ENCODE peak calls at places on chromosomes 7 and 10, in four cellular contexts. Q, G, W and Z are unnamed samples.

GRCh38 chr7:155457544-155458316 is at the start of gene EN2:
- DNase-seq in Q (no peak), W (no peak), G (no peak), Z (no peak)

GRCh38 chr10:86206216-86206615 is 160.4 kb downstream of the GRID1 start:
- DNase-seq in W (no peak), G (no peak), Q (no peak), Z (no peak)

GRCh38 chr7:131042269-131043160 is 285.2 kb upstream of the MKLN1 start:
- DNase-seq in G (no peak), W (no peak), Q (no peak), Z (peak; percentile 5)

GRCh38 chr10:17216901-17217395 is 11.1 kb upstream of the VIM start:
- DNase-seq in Q (no peak), G (no peak), W (no peak), Z (no peak)

GRCh38 chr10:45470098-45471012 is 96.3 kb downstream of the ALOX5 start:
- DNase-seq in Q (peak; percentile 88), G (no peak), W (no peak), Z (peak; percentile 18)

GRCh38 chr7:30908681-30909080 is 3.0 kb upstream of the AQP1 start:
- DNase-seq in W (no peak), G (peak; percentile 76), Q (no peak), Z (no peak)

GRCh38 chr7:16619979-16620408 is 25.6 kb downstream of the ANKMY2 start:
- DNase-seq in G (no peak), Q (no peak), W (peak; percentile 5), Z (no peak)

GRCh38 chr7:150969483-150969874 is 8.6 kb downstream of the KCNH2 start:
- DNase-seq in W (no peak), G (no peak), Q (no peak), Z (no peak)

GRCh38 chr7:40162516-40162915 is 27.7 kb downstream of the SUGCT start:
- DNase-seq in G (no peak), W (no peak), Q (no peak), Z (no peak)

GRCh38 chr7:73892003-73892975 is 31.3 kb downstream of the TMEM270 start:
- DNase-seq in W (no peak), G (no peak), Q (no peak), Z (no peak)

GRCh38 chr10:95475003-95475383 is 86.2 kb downstream of the SORBS1 start:
- DNase-seq in W (no peak), G (no peak), Q (no peak), Z (no peak)

GRCh38 chr10:95472304-95473088 is 88.7 kb downstream of the SORBS1 start:
- DNase-seq in W (no peak), Q (peak; percentile 27), G (no peak), Z (no peak)

GRCh38 chr10:95476482-95477174 is 84.5 kb downstream of the SORBS1 start:
- DNase-seq in G (no peak), W (no peak), Q (no peak), Z (no peak)

GRCh38 chr10:95475827-95476481 is 85.2 kb downstream of the SORBS1 start:
- DNase-seq in W (no peak), Q (peak; percentile 94), G (no peak), Z (no peak)

GRCh38 chr10:95474228-95475002 is 86.8 kb downstream of the SORBS1 start:
- DNase-seq in Q (peak; percentile 29), G (no peak), W (no peak), Z (no peak)
- TF ChIP-seq YY1 in Q (no peak), G (no peak), W (no peak), Z (no peak)

GRCh38 chr10:931326-932318 is at the start of gene LARP4B:
- DNase-seq in W (peak; percentile 88), Q (peak; percentile 93), G (peak; percentile 93), Z (peak; percentile 92)

GRCh38 chr10:927131-927530 is 4.4 kb downstream of the LARP4B start:
- DNase-seq in G (no peak), Q (no peak), W (no peak), Z (no peak)

GRCh38 chr10:929965-930364 is 1.5 kb downstream of the LARP4B start:
- DNase-seq in G (no peak), W (no peak), Q (no peak), Z (no peak)

GRCh38 chr10:932589-932988 is 1.1 kb upstream of the LARP4B start:
- DNase-seq in G (no peak), W (no peak), Q (no peak), Z (no peak)

DNA sequence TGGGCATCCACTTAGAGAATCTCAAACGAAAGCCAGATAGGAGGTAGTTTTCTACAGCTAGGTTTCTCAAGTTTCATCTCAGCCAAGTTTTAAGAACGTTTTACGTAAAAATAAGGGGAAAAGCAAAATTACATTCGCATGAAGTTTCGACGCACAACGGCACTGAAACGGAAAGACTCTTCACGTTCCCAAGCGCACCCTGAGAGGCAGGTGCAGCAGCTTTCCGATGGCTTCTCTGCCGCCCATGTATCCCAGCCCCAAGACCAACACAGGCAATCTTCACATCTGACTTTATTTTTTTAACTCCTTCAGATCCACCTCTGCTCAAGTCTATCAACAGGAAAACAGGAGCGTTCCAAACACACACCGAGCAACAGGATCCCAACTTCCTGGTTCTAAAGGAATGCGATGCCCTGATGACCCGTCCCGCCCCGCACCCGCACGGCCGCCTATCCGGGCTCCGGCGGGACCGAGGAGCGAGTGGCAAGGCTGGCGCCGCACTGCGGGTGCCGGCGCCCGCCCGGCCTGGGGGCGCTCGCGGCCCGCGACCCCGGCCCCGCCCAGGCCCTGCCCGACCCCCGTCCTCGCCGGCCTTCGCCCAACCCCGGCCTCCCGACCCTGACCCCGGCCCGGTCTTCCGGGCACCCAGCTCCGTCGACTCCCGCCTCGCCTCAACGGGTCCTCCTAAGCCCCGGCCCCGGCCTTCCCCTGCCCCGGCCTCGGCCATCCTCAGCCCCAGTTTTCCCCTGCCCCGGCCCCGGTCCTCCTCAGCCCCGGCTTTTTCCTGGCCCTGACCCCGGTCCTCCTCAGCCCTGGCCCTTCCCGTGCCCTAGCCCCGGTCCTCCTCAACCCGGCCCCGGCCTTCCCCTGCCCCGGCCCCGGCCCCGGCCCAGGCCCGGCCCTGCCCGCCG is 835 bp downstream of the LARP4B start:
- DNase-seq in W (no peak), Q (peak; percentile 42), G (peak; percentile 65), Z (no peak)
- TF ChIP-seq SUZ12 in W (no peak), Q (no peak), G (no peak), Z (no peak)

GRCh38 chr10:484925-485661 is 204.4 kb downstream of the DIP2C start:
- DNase-seq in Q (no peak), G (peak; percentile 51), W (no peak), Z (no peak)
- TF ChIP-seq YY1 in Q (no peak), G (no peak), W (no peak), Z (no peak)

DNA sequence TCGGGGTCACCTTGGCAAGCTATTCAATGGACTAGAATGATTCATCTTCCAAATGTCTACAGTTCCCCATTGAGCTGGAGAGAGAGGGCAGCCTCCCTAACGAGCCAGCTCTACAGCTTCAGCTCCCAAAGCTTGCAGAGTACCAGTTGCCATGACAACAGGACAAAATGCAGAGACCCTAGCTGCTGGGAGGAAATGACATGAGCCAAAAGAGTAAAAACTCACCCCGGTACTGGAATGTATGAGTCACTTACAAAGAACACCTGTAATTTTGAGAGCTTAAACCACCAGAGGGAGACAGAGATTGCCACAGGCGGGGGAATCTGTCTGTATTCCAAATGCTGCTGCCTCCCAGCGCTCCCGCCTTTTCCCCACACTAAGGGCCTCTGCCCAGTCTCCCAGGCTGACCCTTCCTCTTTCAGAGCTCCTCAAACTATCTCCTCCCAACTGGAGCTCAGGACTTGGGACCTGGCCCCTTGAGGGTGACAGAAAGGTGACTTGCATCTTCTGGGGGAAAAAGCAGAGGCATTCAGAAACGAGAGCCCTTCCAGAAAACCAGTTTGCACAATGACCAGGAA is 95.5 kb downstream of the CUL2 start:
- DNase-seq in Q (peak; percentile 79), G (peak; percentile 77), W (peak; percentile 38), Z (peak; percentile 87)
- TF ChIP-seq SUZ12 in Q (no peak), G (no peak), W (no peak), Z (no peak)

GRCh38 chr10:84511106-84511505 is 182.7 kb downstream of the CCSER2 start:
- DNase-seq in G (no peak), Q (no peak), W (no peak), Z (no peak)

GRCh38 chr10:84511709-84512108 is 183.3 kb downstream of the CCSER2 start:
- DNase-seq in Q (no peak), W (no peak), G (no peak), Z (no peak)

GRCh38 chr10:84510121-84510520 is 181.7 kb downstream of the CCSER2 start:
- DNase-seq in G (no peak), W (no peak), Q (no peak), Z (no peak)
- TF ChIP-seq YY1 in G (no peak), W (no peak), Q (no peak), Z (no peak)

GRCh38 chr10:100714566-100714950 is 30.8 kb upstream of the PAX2 start:
- DNase-seq in G (no peak), W (no peak), Q (no peak), Z (no peak)

GRCh38 chr10:100715445-100716385 is 29.7 kb upstream of the PAX2 start:
- DNase-seq in W (no peak), Q (no peak), G (peak; percentile 80), Z (no peak)

GRCh38 chr10:100715101-100715444 is 30.3 kb upstream of the PAX2 start:
- DNase-seq in G (no peak), Q (no peak), W (no peak), Z (no peak)

GRCh38 chr10:100713859-100714565 is 31.4 kb upstream of the PAX2 start:
- DNase-seq in Q (no peak), W (no peak), G (no peak), Z (no peak)

DNA sequence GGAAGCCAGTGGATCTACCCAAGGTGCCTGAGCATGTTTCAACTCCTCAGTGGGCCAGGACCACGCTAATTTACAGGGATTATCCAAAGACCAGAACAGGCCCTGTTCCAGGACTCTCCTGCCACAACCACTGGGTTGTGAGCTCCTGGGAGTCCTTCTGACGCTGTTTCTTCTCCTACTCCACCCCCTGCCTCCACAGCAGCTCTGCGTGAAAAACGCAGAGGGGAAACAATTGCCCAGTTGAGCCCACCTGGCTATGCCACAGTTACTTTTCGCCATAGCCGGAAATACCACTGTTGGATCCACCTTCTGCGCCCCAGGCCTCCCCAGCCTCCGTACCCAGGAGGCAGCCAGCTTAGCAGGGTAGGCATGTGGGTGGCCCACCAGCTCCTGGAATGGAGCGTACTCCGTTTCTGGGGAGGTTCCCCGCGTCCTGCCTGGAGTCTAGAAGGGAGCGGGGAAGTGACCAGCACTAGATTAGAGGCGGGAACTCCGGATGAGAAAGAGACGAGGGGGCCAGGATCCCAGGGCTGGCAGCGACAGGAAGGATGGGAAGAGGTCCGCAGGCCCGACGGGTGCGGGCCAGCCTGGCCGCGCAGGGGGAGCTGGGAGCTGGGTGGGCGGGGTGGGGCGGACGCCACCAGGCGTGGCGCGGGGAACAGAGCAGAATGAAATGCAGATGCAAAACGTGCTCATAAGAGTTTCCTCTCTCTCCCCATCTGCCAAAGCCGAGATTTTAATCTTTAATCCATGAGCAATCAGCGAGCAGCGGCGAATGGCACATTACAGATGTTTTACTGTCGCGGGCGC is 32.1 kb upstream of the PAX2 start:
- DNase-seq in W (no peak), Q (no peak), G (peak; percentile 52), Z (no peak)
- TF ChIP-seq SUZ12 in W (no peak), Q (no peak), G (peak; percentile 67), Z (no peak)

GRCh38 chr7:1200045-1200444 is 32.6 kb upstream of the UNCX start:
- DNase-seq in W (no peak), Q (no peak), G (no peak), Z (no peak)
- TF ChIP-seq YY1 in W (no peak), Q (no peak), G (no peak), Z (no peak)

GRCh38 chr10:102450124-102450373 is 1.3 kb downstream of the C10orf95 start:
- DNase-seq in W (no peak), Q (no peak), G (no peak), Z (no peak)
- TF ChIP-seq SUZ12 in W (no peak), Q (no peak), G (no peak), Z (no peak)